ENCODE peak calls at places on chromosomes 5 and 9, in seven cellular contexts. B, W, Q, Z, S, N and V are unnamed samples.

GRCh38 chr5:39100851-39101396 is 26.7 kb upstream of the RICTOR start:
- DNase-seq in B (peak; percentile 99), W (peak; percentile 98), Q (peak; percentile 97), Z (no peak), S (no peak), N (no peak), V (peak; percentile 98)

GRCh38 chr9:129070670-129071525 is 10.0 kb upstream of the DOLPP1 start:
- DNase-seq in B (no peak), W (no peak), Q (no peak), Z (no peak), S (no peak), N (no peak), V (no peak)

GRCh38 chr5:78757269-78758053 is 108.9 kb upstream of the LHFPL2 start:
- DNase-seq in B (peak; percentile 88), W (peak; percentile 72), Q (peak; percentile 95), Z (no peak), S (no peak), N (no peak), V (peak; percentile 70)

GRCh38 chr9:133073264-133074000 is 11.7 kb downstream of the CEL start:
- DNase-seq in B (no peak), W (no peak), Q (no peak), Z (no peak), S (no peak), N (no peak), V (no peak)

GRCh38 chr5:95417971-95418370 is 26.8 kb downstream of the FAM81B start:
- DNase-seq in B (peak; percentile 42), W (no peak), Q (no peak), Z (no peak), S (no peak), N (no peak), V (peak; percentile 6)

GRCh38 chr9:87891754-87892153 is 9.1 kb downstream of the SPATA31E1 start:
- DNase-seq in B (peak; percentile 61), W (peak; percentile 34), Q (peak; percentile 40), Z (no peak), S (no peak), N (no peak), V (no peak)

GRCh38 chr9:116233160-116233530 is 79.6 kb downstream of the PAPPA start:
- DNase-seq in B (no peak), W (peak; percentile 55), Q (no peak), Z (no peak), S (no peak), N (no peak), V (peak; percentile 26)

GRCh38 chr9:95313010-95313498 is 4.5 kb downstream of the FANCC start:
- DNase-seq in B (peak; percentile 65), W (peak; percentile 59), Q (peak; percentile 44), Z (peak; percentile 35), S (no peak), N (peak; percentile 46), V (peak; percentile 60)

GRCh38 chr9:98333703-98334582 is 78.5 kb upstream of the TBC1D2 start:
- DNase-seq in B (peak; percentile 82), W (peak; percentile 41), Q (peak; percentile 77), Z (no peak), S (no peak), N (no peak), V (peak; percentile 89)

GRCh38 chr9:12424243-12424642 is 268.9 kb upstream of the TYRP1 start:
- DNase-seq in B (no peak), W (no peak), Q (no peak), Z (no peak), S (no peak), N (no peak), V (no peak)

GRCh38 chr9:3876553-3876952 is 350.8 kb upstream of the RFX3 start:
- DNase-seq in B (no peak), W (no peak), Q (no peak), Z (no peak), S (no peak), N (no peak), V (no peak)

GRCh38 chr9:4750021-4750673 is 9.1 kb upstream of the AK3 start:
- DNase-seq in B (peak; percentile 47), W (peak; percentile 68), Q (peak; percentile 31), Z (no peak), S (no peak), N (no peak), V (peak; percentile 60)

GRCh38 chr9:2173170-2173569 is 158.0 kb downstream of the SMARCA2 start:
- DNase-seq in B (no peak), W (no peak), Q (no peak), Z (no peak), S (no peak), N (no peak), V (no peak)

GRCh38 chr5:130333089-130333488 is 428.8 kb downstream of the CHSY3 start:
- DNase-seq in B (peak; percentile 78), W (peak; percentile 46), Q (peak; percentile 29), Z (no peak), S (no peak), N (no peak), V (peak; percentile 45)

GRCh38 chr9:136726631-136727191 is 14.3 kb downstream of the DIPK1B start:
- DNase-seq in B (peak; percentile 39), W (peak; percentile 66), Q (peak; percentile 53), Z (no peak), S (no peak), N (no peak), V (peak; percentile 59)

GRCh38 chr9:120734607-120735006 is 20.3 kb upstream of the MEGF9 start:
- DNase-seq in B (no peak), W (no peak), Q (no peak), Z (no peak), S (no peak), N (no peak), V (no peak)

GRCh38 chr9:97990259-97990658 is 7.1 kb downstream of the ANP32B start:
- DNase-seq in B (peak; percentile 80), W (peak; percentile 85), Q (peak; percentile 33), Z (no peak), S (no peak), N (no peak), V (peak; percentile 88)

GRCh38 chr5:9726931-9727330 is 96.8 kb upstream of the TAS2R1 start:
- DNase-seq in B (no peak), W (no peak), Q (no peak), Z (no peak), S (no peak), N (no peak), V (no peak)

GRCh38 chr9:97911970-97912369 is 10.3 kb downstream of the TRMO start:
- DNase-seq in B (no peak), W (no peak), Q (no peak), Z (no peak), S (no peak), N (no peak), V (no peak)

GRCh38 chr5:137761560-137761959 is 7.4 kb upstream of the HNRNPA0 start:
- DNase-seq in B (peak; percentile 17), W (no peak), Q (no peak), Z (no peak), S (no peak), N (no peak), V (no peak)

GRCh38 chr9:125460346-125460745 is 198.7 kb downstream of the GAPVD1 start:
- DNase-seq in B (peak; percentile 31), W (peak; percentile 77), Q (peak; percentile 8), Z (no peak), S (no peak), N (no peak), V (no peak)

GRCh38 chr9:135085830-135086546 is 1.5 kb upstream of the OLFM1 start:
- DNase-seq in B (peak; percentile 66), W (peak; percentile 48), Q (peak; percentile 37), Z (peak; percentile 83), S (no peak), N (peak; percentile 56), V (peak; percentile 64)